ENCODE peak calls at places on chromosome 21, in eight cellular contexts. U is RWPE1, N is brain microvascular endothelial cell, P is HFFc6, O is AG09309, C is A549, Z is fibroblast of the aortic adventitia, H is foreskin keratinocyte. W is an unnamed sample.

GRCh38 chr21:42853621-42854020 is 25.7 kb downstream of the WDR4 start:
- DNase-seq in U (no peak), N (no peak), P (no peak), O (no peak), C (no peak), Z (no peak), H (no peak), W (no peak)

GRCh38 chr21:23020969-23021368 is 2022.8 kb downstream of the NCAM2 start:
- DNase-seq in U (no peak), N (no peak), P (no peak), O (no peak), C (no peak), Z (no peak), H (no peak), W (no peak)

GRCh38 chr21:17782051-17782450 is 37.1 kb downstream of the C21orf91 start:
- DNase-seq in U (no peak), N (no peak), P (no peak), O (no peak), C (no peak), Z (no peak), H (no peak), W (no peak)

GRCh38 chr21:34035619-34036354 is 37.6 kb upstream of the MRPS6 start:
- DNase-seq in U (no peak), N (no peak), P (no peak), O (no peak), C (no peak), Z (no peak), H (peak), W (no peak)

GRCh38 chr21:40215941-40216340 is 348.7 kb downstream of the PCP4 start:
- DNase-seq in U (no peak), N (no peak), P (no peak), O (no peak), C (no peak), Z (no peak), H (peak), W (no peak)

GRCh38 chr21:16945580-16945979 is 567.3 kb upstream of the CXADR start:
- DNase-seq in U (no peak), N (no peak), P (no peak), O (no peak), C (no peak), Z (peak), H (no peak), W (no peak)

GRCh38 chr21:32641715-32642698 is 29.8 kb upstream of the CFAP298 start:
- DNase-seq in U (no peak), N (no peak), P (no peak), O (no peak), C (no peak), Z (no peak), H (no peak), W (no peak)

GRCh38 chr21:25573409-25574206 is 33.7 kb downstream of the MRPL39 start:
- DNase-seq in U (peak), N (peak), P (peak), O (peak), C (peak), Z (peak), H (peak), W (peak)

GRCh38 chr21:26082549-26082948 is 88.0 kb downstream of the APP start:
- DNase-seq in U (no peak), N (no peak), P (no peak), O (no peak), C (no peak), Z (no peak), H (no peak), W (no peak)

GRCh38 chr21:45436371-45437040 is 31.5 kb downstream of the COL18A1 start:
- DNase-seq in U (no peak), N (no peak), P (no peak), O (no peak), C (no peak), Z (no peak), H (no peak), W (no peak)

GRCh38 chr21:45433301-45433700 is 28.3 kb downstream of the COL18A1 start:
- DNase-seq in U (no peak), N (no peak), P (no peak), O (no peak), C (no peak), Z (no peak), H (no peak), W (no peak)

GRCh38 chr21:45435405-45435981 is 30.5 kb downstream of the COL18A1 start:
- DNase-seq in U (no peak), N (no peak), P (no peak), O (no peak), C (no peak), Z (no peak), H (no peak), W (no peak)

GRCh38 chr21:45433911-45434644 is 29.1 kb downstream of the COL18A1 start:
- DNase-seq in U (no peak), N (no peak), P (no peak), O (no peak), C (no peak), Z (no peak), H (no peak), W (no peak)

DNA sequence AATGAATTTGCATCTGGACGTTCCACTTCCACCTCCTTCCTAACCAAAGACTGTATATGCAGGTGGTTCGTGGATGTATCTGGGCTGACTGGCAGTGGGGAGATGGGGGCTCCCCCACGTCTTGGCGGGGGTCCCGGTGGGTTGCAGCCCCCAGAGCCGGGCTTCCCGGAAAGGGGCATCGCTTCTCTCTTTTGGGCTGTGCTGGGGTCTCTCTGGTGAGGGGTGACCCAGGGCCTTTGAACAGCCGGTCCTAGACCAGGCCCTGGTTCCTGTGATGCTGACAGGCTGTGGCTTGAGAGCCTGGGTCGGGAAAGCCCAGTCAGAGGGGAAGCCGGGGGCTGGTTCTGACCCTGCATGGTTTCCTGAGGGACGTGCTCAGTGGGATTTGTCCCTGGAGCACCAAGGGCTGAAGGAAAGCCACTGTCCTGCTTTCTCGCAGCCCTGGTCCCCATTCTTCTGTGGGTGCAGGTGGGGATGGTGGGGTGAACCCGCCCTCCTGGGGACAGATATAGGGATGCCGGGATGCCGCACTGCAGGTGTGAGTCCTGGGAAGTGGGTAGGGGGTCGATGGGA is 29.8 kb downstream of the COL18A1 start:
- DNase-seq in U (no peak), N (no peak), P (no peak), O (no peak), C (no peak), Z (no peak), H (no peak), W (no peak)
- TF ChIP-seq CTCF in U (no peak), N (no peak), P (no peak), O (no peak), C (no peak), Z (no peak), H (no peak), W (no peak)

DNA sequence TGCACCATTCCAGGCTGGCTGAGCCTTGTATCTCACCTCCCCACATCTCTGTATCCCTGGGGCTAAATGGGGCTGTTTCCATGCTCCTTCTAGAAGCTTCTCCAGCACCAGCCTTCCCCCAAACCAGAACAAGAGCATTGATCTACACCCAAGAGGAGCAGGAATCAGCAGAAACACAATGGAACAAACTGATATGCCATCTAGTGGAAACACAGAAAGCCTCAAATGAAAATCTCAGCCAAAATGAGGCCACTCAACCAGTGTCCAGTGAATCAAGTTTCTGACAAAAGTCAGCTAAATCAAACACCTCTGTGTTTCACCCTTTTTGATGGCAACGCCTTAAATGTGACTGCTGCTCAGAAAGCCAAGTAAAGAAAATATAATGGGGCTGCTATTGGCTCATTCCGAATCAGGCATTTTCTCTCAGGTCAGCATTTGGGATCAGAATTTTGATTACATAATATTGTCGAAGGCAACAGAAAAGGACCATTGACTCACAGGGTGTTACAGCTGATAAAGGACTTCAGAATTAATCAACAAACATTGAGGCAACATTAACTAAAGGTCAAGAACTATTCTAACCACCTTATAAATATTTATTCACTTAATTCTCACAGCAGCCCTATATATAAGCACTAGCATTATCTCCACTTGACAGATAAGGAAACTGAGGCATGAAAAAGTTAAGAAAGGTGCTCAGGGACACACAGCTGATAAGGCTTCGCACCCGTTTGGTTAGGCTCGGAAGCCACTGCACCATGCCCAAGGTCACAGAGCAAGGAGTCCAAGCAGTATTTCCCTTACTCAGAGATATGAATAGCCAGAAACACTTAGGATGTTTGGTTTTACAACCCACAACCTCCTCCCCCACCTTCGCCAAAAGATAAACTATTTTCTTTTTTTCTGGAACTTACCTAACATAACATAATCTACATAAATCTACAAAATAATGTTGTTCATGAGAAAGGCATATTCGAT is 85.8 kb upstream of the KCNJ15 start:
- DNase-seq in U (no peak), N (no peak), P (peak), O (no peak), C (no peak), Z (peak), H (no peak), W (no peak)
- TF ChIP-seq CTCF in U (no peak), N (peak), P (peak), O (peak), C (no peak), Z (peak), H (peak), W (peak)

DNA sequence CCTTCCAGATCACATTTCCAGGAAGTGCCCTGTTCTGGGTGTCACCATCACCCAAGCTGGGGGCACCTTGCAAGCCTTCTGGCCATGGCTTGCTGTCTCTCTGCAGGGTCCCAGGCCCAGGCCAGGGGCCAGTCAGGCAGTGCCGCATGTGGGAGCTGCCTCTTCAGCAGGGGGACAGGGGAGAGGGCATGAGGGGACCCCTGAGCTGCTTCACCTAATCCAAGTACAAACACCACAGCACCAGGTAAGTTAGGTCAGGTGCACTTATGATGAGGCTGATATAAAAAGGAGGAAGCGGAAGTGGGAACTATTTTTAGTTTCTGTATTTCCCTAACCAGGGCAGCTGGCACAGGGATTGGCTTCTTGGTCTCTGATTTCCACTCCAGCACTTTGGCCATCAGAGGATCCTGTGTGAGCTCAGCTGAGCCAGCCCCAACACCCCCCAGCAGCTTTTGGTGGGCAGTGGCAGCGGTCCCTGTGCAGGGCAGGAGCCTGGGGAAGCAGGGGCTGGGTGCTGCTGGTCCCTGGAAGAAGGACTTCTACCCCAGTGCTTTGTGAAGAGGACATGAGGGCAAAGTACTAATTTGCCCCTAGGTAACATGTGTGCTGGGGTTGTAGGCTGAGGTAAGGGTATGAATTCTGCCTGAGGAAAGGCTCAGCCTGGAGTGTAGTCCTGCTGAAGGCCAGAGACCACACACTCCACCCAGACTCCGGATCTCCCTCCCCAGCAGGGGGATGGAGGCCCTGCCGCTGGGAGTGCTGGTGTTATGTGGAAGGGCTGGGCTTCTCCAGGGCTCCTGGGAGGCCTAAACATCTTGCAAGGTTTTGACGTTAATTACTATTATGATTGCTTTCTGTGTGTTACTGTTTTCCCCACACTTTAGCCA is 3.3 kb upstream of the PCBP3 start:
- DNase-seq in U (no peak), N (no peak), P (no peak), O (no peak), C (no peak), Z (no peak), H (no peak), W (no peak)
- TF ChIP-seq CTCF in U (no peak), N (no peak), P (no peak), O (no peak), C (no peak), Z (no peak), H (no peak), W (no peak)

DNA sequence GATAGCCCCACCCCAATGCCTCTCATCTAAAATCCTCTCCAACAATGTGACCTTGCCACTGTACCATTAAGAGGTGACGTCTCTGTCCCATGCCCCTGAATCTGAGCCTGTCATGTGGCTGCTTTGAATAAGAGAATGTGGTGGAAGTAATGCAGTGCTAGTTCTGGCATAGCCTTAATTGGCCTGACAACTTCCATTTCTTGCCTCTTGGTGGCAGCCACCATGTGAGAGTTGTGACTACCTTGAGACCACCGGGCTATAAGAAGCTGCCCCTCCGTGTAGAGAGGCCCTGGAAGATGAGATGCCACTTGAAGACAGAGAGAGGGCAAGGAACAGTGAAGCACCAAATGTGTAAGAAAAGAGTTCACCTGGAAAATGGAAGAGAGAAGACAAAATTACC is 95.4 kb downstream of the POFUT2 start:
- DNase-seq in U (no peak), N (no peak), P (no peak), O (no peak), C (no peak), Z (no peak), H (no peak), W (no peak)
- TF ChIP-seq CTCF in U (no peak), N (peak), P (peak), O (no peak), C (no peak), Z (no peak), H (no peak), W (no peak)

GRCh38 chr21:36800734-36801133 is 101.8 kb downstream of the SIM2 start:
- DNase-seq in U (no peak), N (no peak), P (no peak), O (no peak), C (no peak), Z (no peak), H (no peak), W (no peak)
- TF ChIP-seq CTCF in U (no peak), N (no peak), P (no peak), O (no peak), C (no peak), Z (no peak), H (no peak), W (no peak)

GRCh38 chr21:30831194-30831765 is 1.7 kb upstream of the KRTAP7-1 start:
- DNase-seq in U (no peak), N (peak), P (no peak), O (no peak), C (no peak), Z (no peak), H (no peak), W (no peak)
- TF ChIP-seq CTCF in U (no peak), N (peak), P (peak), O (no peak), C (peak), Z (peak), H (peak), W (no peak)

GRCh38 chr21:31108969-31109368 is 70.7 kb upstream of the KRTAP19-8 start:
- DNase-seq in U (no peak), N (no peak), P (no peak), O (no peak), C (no peak), Z (peak), H (no peak), W (no peak)
- TF ChIP-seq CTCF in U (no peak), N (peak), P (no peak), O (peak), C (no peak), Z (no peak), H (peak), W (no peak)

GRCh38 chr21:14864211-14865021 is 200.4 kb downstream of the NRIP1 start:
- DNase-seq in U (no peak), N (peak), P (peak), O (peak), C (peak), Z (peak), H (no peak), W (no peak)
- TF ChIP-seq CTCF in U (no peak), N (peak), P (peak), O (peak), C (peak), Z (peak), H (peak), W (peak)

GRCh38 chr21:15252437-15252836 is 187.6 kb upstream of the NRIP1 start:
- DNase-seq in U (no peak), N (no peak), P (no peak), O (no peak), C (no peak), Z (no peak), H (no peak), W (no peak)

GRCh38 chr21:15257646-15258045 is 192.8 kb upstream of the NRIP1 start:
- DNase-seq in U (no peak), N (no peak), P (no peak), O (no peak), C (no peak), Z (no peak), H (no peak), W (no peak)

GRCh38 chr21:15254111-15254510 is 189.3 kb upstream of the NRIP1 start:
- DNase-seq in U (no peak), N (no peak), P (no peak), O (no peak), C (no peak), Z (no peak), H (no peak), W (no peak)

GRCh38 chr21:15260604-15261003 is 195.8 kb upstream of the NRIP1 start:
- DNase-seq in U (no peak), N (no peak), P (no peak), O (no peak), C (no peak), Z (no peak), H (no peak), W (no peak)

GRCh38 chr21:15255359-15256157 is 190.8 kb upstream of the NRIP1 start:
- DNase-seq in U (no peak), N (no peak), P (no peak), O (no peak), C (no peak), Z (peak), H (no peak), W (no peak)
- TF ChIP-seq CTCF in U (no peak), N (no peak), P (no peak), O (no peak), C (no peak), Z (no peak), H (no peak), W (no peak)

GRCh38 chr21:27688773-27689172 is 721.9 kb upstream of the ADAMTS5 start:
- DNase-seq in U (no peak), N (no peak), P (no peak), O (no peak), C (no peak), Z (no peak), H (no peak), W (no peak)

GRCh38 chr21:27695246-27695645 is 728.4 kb upstream of the ADAMTS5 start:
- DNase-seq in U (no peak), N (no peak), P (no peak), O (no peak), C (no peak), Z (no peak), H (no peak), W (no peak)

GRCh38 chr21:27693376-27693775 is 726.5 kb upstream of the ADAMTS5 start:
- DNase-seq in U (peak), N (peak), P (peak), O (peak), C (no peak), Z (peak), H (peak), W (peak)

DNA sequence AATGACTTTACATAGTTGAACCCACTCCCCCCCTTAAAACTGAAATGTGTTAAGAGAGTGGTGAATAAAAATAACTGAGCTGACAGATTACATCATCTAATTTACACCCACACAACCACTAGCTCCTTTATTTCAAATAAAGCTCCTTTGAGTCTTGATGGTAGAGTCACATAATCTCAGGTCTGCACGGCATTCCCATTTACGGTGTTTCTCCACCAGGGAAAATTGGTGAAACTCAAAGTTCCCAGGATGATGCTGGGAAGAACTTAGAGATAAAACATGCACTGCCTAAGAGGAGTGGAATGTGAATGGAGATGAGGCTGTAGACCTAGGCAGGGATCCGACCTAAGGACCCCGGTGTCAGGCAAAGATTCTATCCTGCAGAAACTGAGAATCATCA is 727.8 kb upstream of the ADAMTS5 start:
- DNase-seq in U (no peak), N (no peak), P (no peak), O (no peak), C (no peak), Z (no peak), H (no peak), W (no peak)
- TF ChIP-seq CTCF in U (no peak), N (no peak), P (no peak), O (peak), C (no peak), Z (no peak), H (no peak), W (no peak)